ENCODE peak calls at places on chromosomes 2 and 18, in five cellular contexts. C is mucosa of descending colon, G is nephron progenitor cell, V is heart left ventricle, D is dorsolateral prefrontal cortex. L is an unnamed sample.

GRCh38 chr2:72973566-72974435 is 56.5 kb downstream of the EMX1 start:
- DNase-seq in G (peak; percentile 58), V (peak; percentile 47), C (peak; percentile 45), D (no peak), L (peak; percentile 68)

GRCh38 chr2:1972428-1972827 is 228.1 kb upstream of the PXDN start:
- DNase-seq in V (peak; percentile 68), C (no peak), G (no peak), D (peak; percentile 68), L (peak; percentile 93)

GRCh38 chr2:63903003-63903402 is 61.3 kb downstream of the UGP2 start:
- DNase-seq in G (no peak), V (no peak), C (no peak), D (no peak), L (no peak)

GRCh38 chr2:112195167-112195766 is 57.1 kb downstream of the FBLN7 start:
- DNase-seq in D (no peak), V (no peak), C (no peak), G (no peak), L (no peak)

GRCh38 chr18:48539406-48540328 is 836 bp downstream of the CTIF start:
- DNase-seq in V (peak; percentile 54), G (peak; percentile 58), C (peak; percentile 68), D (peak; percentile 40), L (peak; percentile 72)

GRCh38 chr2:178233428-178233827 is 39.1 kb downstream of the OSBPL6 start:
- DNase-seq in V (no peak), C (no peak), D (no peak), G (no peak), L (no peak)

GRCh38 chr2:241193276-241193675 is 4.8 kb downstream of the ANO7 start:
- DNase-seq in C (no peak), V (no peak), D (no peak), G (no peak), L (no peak)

GRCh38 chr2:217711236-217711635 is 291.6 kb downstream of the TNS1 start:
- DNase-seq in D (no peak), V (no peak), G (no peak), C (no peak), L (no peak)

GRCh38 chr2:240990726-240991377 is 7.6 kb upstream of the SNED1 start:
- DNase-seq in G (no peak), C (peak; percentile 25), D (no peak), V (peak; percentile 34), L (no peak)

GRCh38 chr2:218607436-218608115 is at the start of gene PLCD4:
- DNase-seq in C (no peak), G (peak; percentile 15), D (no peak), V (peak; percentile 38), L (peak; percentile 69)

GRCh38 chr18:50727721-50728470 is 91.9 kb downstream of the MRO start:
- DNase-seq in G (no peak), V (peak; percentile 59), C (no peak), D (peak; percentile 46), L (no peak)

GRCh38 chr2:27720004-27720551 is 51.4 kb upstream of the MRPL33 start:
- DNase-seq in V (no peak), C (no peak), D (peak; percentile 57), G (no peak), L (no peak)

GRCh38 chr2:236939271-236939670 is 146.4 kb upstream of the COPS8 start:
- DNase-seq in C (no peak), D (no peak), G (no peak), V (no peak), L (no peak)

GRCh38 chr18:35837922-35838496 is 134.5 kb upstream of the RMP24 start:
- DNase-seq in D (no peak), V (no peak), G (no peak), C (no peak), L (no peak)

GRCh38 chr18:25284861-25285574 is 66.9 kb downstream of the ZNF521 start:
- DNase-seq in G (no peak), V (peak; percentile 65), C (no peak), D (no peak), L (peak; percentile 78)

GRCh38 chr2:23992931-23993330 is 17.0 kb upstream of the MFSD2B start:
- DNase-seq in C (no peak), V (no peak), G (no peak), D (no peak), L (no peak)

GRCh38 chr18:35343936-35344735 is at the start of gene ZNF24:
- DNase-seq in G (peak; percentile 95), C (peak; percentile 97), V (peak; percentile 98), D (peak; percentile 97), L (peak; percentile 98)

GRCh38 chr18:47953471-47953931 is 23.0 kb upstream of the SMAD2 start:
- DNase-seq in C (no peak), D (peak; percentile 76), V (peak; percentile 54), G (peak; percentile 37), L (no peak)

GRCh38 chr2:43269706-43270105 is 43.3 kb upstream of the ZFP36L2 start:
- DNase-seq in V (peak; percentile 87), G (no peak), C (no peak), D (peak; percentile 21), L (peak; percentile 91)

GRCh38 chr2:180130403-180130802 is 123.3 kb upstream of the CWC22 start:
- DNase-seq in D (no peak), V (no peak), C (no peak), G (no peak), L (peak; percentile 11)

GRCh38 chr2:207217442-207217841 is 51.7 kb upstream of the KLF7 start:
- DNase-seq in G (no peak), D (no peak), C (no peak), V (no peak), L (no peak)

GRCh38 chr2:199024224-199024623 is 433.5 kb downstream of the SATB2 start:
- DNase-seq in C (no peak), V (no peak), D (no peak), G (no peak), L (no peak)

GRCh38 chr2:227871375-227871788 is at the start of gene DAW1:
- DNase-seq in G (peak; percentile 86), D (peak; percentile 45), V (peak; percentile 46), C (peak; percentile 74), L (peak; percentile 85)

GRCh38 chr18:45355944-45356520 is 259.2 kb upstream of the SLC14A2 start:
- DNase-seq in D (no peak), V (no peak), G (no peak), C (no peak), L (peak; percentile 3)

GRCh38 chr2:105437708-105438103 is 38.9 kb upstream of the FHL2 start:
- DNase-seq in V (no peak), G (no peak), D (no peak), C (no peak), L (no peak)

GRCh38 chr2:234670052-234670451 is 173.2 kb upstream of the ARL4C start:
- DNase-seq in G (no peak), C (no peak), D (no peak), V (no peak), L (peak; percentile 89)

GRCh38 chr2:73156539-73157124 is 43.9 kb upstream of the RAB11FIP5 start:
- DNase-seq in V (peak; percentile 70), G (peak; percentile 75), C (peak; percentile 69), D (peak; percentile 65), L (peak; percentile 79)

GRCh38 chr2:107932986-107933385 is 53.3 kb upstream of the SLC5A7 start:
- DNase-seq in V (no peak), C (no peak), G (no peak), D (no peak), L (peak; percentile 27)

GRCh38 chr2:230898661-230899091 is 26.4 kb downstream of the GPR55 start:
- DNase-seq in D (peak; percentile 4), V (no peak), C (no peak), G (no peak), L (no peak)

DNA sequence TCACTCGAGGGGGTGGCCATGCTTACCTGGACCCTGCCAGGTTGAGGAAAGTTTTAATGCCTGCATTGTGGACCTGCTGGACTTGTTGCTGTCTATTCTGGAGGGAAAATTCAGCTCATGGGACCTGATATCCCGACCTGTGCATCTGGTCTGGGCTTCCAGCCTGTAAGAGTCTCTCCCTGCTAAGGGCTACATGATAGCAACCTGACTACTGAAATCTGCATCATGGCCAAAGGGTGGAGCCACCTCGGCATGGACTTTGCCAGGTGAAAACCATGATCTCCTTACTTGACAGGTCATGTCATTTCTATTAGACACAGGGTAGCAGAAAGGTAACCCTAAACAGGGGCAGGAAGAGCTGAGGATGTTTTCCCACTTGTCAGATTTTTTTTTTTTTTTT is 12.9 kb upstream of the SLC66A3 start:
- DNase-seq in G (no peak), V (no peak), C (no peak), D (no peak), L (no peak)
- TF ChIP-seq CTCF in G (no peak), V (no peak), C (no peak), D (no peak), L (no peak)

DNA sequence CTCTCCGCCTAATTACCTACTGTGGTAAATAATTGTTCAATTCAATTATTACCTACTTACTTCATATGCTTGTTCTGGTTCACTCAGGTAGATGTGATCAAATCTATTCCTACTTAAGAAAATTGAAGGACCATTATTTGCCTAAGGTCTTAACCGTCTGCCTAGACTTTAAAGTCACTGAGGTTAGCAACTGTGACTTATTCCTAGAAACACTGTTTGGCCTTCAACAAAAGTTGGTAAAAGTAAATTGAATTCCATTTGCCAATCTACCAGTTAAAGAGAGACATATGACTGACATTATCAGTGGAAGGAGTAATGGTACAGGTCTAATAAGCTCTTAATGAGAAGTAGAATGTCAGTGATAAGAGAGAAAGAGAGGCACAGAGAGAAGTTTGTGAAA is 491.5 kb downstream of the NYAP2 start:
- DNase-seq in V (no peak), G (no peak), D (no peak), C (no peak), L (no peak)
- TF ChIP-seq CTCF in V (no peak), G (no peak), D (no peak), C (no peak), L (no peak)

GRCh38 chr2:22194218-22194617 is 1070.5 kb downstream of the TDRD15 start:
- DNase-seq in G (no peak), V (no peak), D (no peak), C (no peak), L (no peak)
- TF ChIP-seq CTCF in G (no peak), V (no peak), D (no peak), C (no peak), L (no peak)

DNA sequence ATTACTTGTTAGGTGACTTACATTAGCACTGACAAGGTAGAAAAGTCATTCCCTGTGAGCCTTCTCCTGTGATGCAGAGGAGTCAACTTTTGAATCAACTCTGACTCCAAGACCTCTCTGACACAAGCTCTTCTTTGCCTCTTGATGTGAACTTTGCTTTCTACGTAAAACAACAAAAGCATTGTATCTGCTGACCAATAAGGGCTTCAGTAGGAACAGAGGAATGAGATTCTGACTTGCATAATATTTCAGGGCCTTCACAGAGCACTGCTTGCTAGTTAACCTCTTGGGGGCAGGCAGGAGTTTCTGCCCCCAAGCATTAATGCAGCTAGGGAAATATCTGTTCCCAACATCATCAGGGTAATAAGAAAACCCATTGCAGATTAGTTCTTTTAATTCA is 791.5 kb downstream of the BCL11A start:
- DNase-seq in C (no peak), D (no peak), V (no peak), G (no peak), L (no peak)
- TF ChIP-seq CTCF in C (no peak), D (no peak), V (no peak), G (no peak), L (no peak)

GRCh38 chr2:239717319-239717675 is 307.8 kb downstream of the NDUFA10 start:
- DNase-seq in G (no peak), D (no peak), V (no peak), C (no peak), L (no peak)
- TF ChIP-seq CTCF in G (no peak), D (no peak), V (no peak), C (no peak), L (no peak)